ENCODE peak calls at places on chromosomes 4 and X, in five cellular contexts. R is astrocyte of the spinal cord, B is IMR-90, T is SK-N-SH, S is GM06990. W is an unnamed sample.

GRCh38 chrX:106730385-106730784 is 3.9 kb downstream of the RNF128 start:
- DNase-seq in R (no peak), B (peak; percentile 22), T (no peak), S (no peak), W (no peak)

GRCh38 chr4:87117051-87117729 is 103.2 kb downstream of the KLHL8 start:
- DNase-seq in R (no peak), B (no peak), T (no peak), S (no peak), W (no peak)

GRCh38 chrX:49163555-49164419 is 1.2 kb downstream of the MAGIX start:
- DNase-seq in R (peak; percentile 76), B (peak; percentile 73), T (peak; percentile 90), S (peak; percentile 87), W (peak; percentile 85)

GRCh38 chr4:87559090-87559837 is 30.1 kb upstream of the SPARCL1 start:
- DNase-seq in R (no peak), B (no peak), T (peak; percentile 40), S (peak; percentile 25), W (no peak)

GRCh38 chr4:11223261-11223660 is 205.4 kb downstream of the HS3ST1 start:
- DNase-seq in R (peak; percentile 15), B (no peak), T (no peak), S (no peak), W (no peak)

GRCh38 chrX:44082829-44083228 is 109.6 kb upstream of the NDP start:
- DNase-seq in R (no peak), B (no peak), T (no peak), S (no peak), W (no peak)

GRCh38 chrX:136199365-136199764 is 51.8 kb downstream of the MAP7D3 start:
- DNase-seq in R (no peak), B (peak; percentile 69), T (no peak), S (no peak), W (no peak)

GRCh38 chr4:184838249-184839074 is 12.7 kb upstream of the ACSL1 start:
- DNase-seq in R (no peak), B (peak; percentile 34), T (no peak), S (no peak), W (no peak)

GRCh38 chr4:122796801-122797404 is 29.7 kb upstream of the FGF2 start:
- DNase-seq in R (no peak), B (peak; percentile 28), T (no peak), S (no peak), W (no peak)

GRCh38 chr4:4490041-4490440 is 51.8 kb downstream of the STX18 start:
- DNase-seq in R (peak; percentile 36), B (peak; percentile 39), T (no peak), S (no peak), W (peak; percentile 47)

GRCh38 chrX:144616317-144616716 is 631.0 kb upstream of the SPANXN1 start:
- DNase-seq in R (peak; percentile 26), B (no peak), T (no peak), S (no peak), W (no peak)

GRCh38 chrX:117996408-117996807 is 120.2 kb downstream of the KLHL13 start:
- DNase-seq in R (no peak), B (no peak), T (no peak), S (no peak), W (no peak)

GRCh38 chrX:115344885-115345653 is 55.6 kb downstream of the LUZP4 start:
- DNase-seq in R (peak; percentile 96), B (peak; percentile 95), T (peak; percentile 58), S (no peak), W (peak; percentile 97)

GRCh38 chrX:120358687-120359086 is 3.2 kb upstream of the ATP1B4 start:
- DNase-seq in R (peak; percentile 11), B (no peak), T (no peak), S (no peak), W (no peak)

GRCh38 chrX:13463608-13464007 is 105.8 kb upstream of the EGFL6 start:
- DNase-seq in R (peak; percentile 80), B (peak; percentile 98), T (no peak), S (peak; percentile 8), W (peak; percentile 90)

GRCh38 chrX:133776072-133776471 is 209.3 kb downstream of the GPC3 start:
- DNase-seq in R (no peak), B (no peak), T (peak; percentile 31), S (no peak), W (no peak)

GRCh38 chrX:151973262-151973661 is 1.2 kb downstream of the GABRE start:
- DNase-seq in R (no peak), B (no peak), T (no peak), S (no peak), W (no peak)

GRCh38 chr4:79979785-79980437 is 93.1 kb downstream of the ANTXR2 start:
- DNase-seq in R (no peak), B (no peak), T (no peak), S (no peak), W (no peak)

GRCh38 chr4:20159516-20159915 is 92.2 kb upstream of the SLIT2 start:
- DNase-seq in R (no peak), B (no peak), T (no peak), S (no peak), W (no peak)

GRCh38 chr4:98516042-98516440 is 142.4 kb downstream of the TSPAN5 start:
- DNase-seq in R (peak; percentile 88), B (peak; percentile 90), T (no peak), S (no peak), W (peak; percentile 88)

GRCh38 chr4:40557741-40558140 is 71.9 kb downstream of the RBM47 start:
- DNase-seq in R (no peak), B (no peak), T (no peak), S (no peak), W (peak; percentile 48)

GRCh38 chr4:40562681-40563080 is 67.0 kb downstream of the RBM47 start:
- DNase-seq in R (no peak), B (no peak), T (no peak), S (no peak), W (no peak)

GRCh38 chr4:40563401-40563800 is 66.3 kb downstream of the RBM47 start:
- DNase-seq in R (no peak), B (no peak), T (no peak), S (no peak), W (no peak)

GRCh38 chr4:40562208-40562607 is 67.5 kb downstream of the RBM47 start:
- DNase-seq in R (no peak), B (no peak), T (no peak), S (no peak), W (no peak)

DNA sequence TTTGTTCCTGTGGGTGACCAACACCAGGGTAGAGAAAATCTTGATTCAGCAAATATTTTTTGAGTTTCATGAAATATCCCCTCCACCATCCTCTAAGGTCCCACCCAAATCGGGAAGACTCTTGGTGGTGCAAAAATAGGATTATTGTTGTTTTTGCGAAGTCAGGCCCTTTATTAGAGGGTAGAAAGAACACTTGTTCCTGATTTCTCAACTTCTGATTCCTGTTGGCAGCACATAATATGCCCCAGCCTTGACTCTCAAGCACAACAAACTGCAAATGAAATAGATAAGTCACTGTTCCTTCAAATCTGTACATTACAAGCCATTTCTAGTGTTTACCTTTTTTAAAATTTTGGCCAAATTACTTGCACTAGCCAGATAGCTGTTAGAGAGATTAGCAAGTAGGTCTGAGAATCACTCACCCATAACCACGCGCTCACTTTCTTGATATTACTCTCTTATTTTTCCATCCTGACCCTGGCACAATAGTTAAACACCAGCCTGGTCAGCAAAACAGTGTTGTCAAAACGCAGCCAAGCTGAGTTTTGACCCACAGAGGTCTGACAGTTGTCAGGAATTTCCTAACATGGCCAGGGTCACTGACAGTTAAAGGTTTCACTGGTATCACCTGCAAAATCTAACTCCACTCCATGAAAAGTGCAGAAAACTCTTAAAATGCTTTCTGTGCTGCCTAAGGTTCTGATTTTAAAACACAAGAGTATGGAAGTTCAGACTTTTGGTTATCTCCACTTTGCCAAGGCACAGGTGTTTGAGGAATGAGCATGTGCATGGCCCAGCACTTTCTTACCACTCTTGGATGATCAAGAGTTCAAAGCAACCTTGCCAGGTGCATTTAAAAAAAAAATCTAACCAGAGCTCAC is 69.8 kb downstream of the RBM47 start:
- DNase-seq in R (no peak), B (no peak), T (no peak), S (peak; percentile 38), W (no peak)
- H3K4me3 ChIP-seq in R (no peak overlapping the region), B (no peak overlapping the region), T (no peak overlapping the region), S (no peak overlapping the region), W (no peak overlapping the region)

GRCh38 chr4:39936565-39937418 is 40.9 kb downstream of the PDS5A start:
- DNase-seq in R (no peak), B (no peak), T (no peak), S (no peak), W (no peak)

GRCh38 chr4:39933689-39934590 is 43.8 kb downstream of the PDS5A start:
- DNase-seq in R (peak; percentile 53), B (peak; percentile 69), T (no peak), S (no peak), W (peak; percentile 64)

GRCh38 chr4:39928538-39928937 is 49.2 kb downstream of the PDS5A start:
- DNase-seq in R (no peak), B (no peak), T (no peak), S (no peak), W (no peak)

GRCh38 chr4:39931441-39931901 is 46.2 kb downstream of the PDS5A start:
- DNase-seq in R (no peak), B (no peak), T (no peak), S (no peak), W (no peak)

DNA sequence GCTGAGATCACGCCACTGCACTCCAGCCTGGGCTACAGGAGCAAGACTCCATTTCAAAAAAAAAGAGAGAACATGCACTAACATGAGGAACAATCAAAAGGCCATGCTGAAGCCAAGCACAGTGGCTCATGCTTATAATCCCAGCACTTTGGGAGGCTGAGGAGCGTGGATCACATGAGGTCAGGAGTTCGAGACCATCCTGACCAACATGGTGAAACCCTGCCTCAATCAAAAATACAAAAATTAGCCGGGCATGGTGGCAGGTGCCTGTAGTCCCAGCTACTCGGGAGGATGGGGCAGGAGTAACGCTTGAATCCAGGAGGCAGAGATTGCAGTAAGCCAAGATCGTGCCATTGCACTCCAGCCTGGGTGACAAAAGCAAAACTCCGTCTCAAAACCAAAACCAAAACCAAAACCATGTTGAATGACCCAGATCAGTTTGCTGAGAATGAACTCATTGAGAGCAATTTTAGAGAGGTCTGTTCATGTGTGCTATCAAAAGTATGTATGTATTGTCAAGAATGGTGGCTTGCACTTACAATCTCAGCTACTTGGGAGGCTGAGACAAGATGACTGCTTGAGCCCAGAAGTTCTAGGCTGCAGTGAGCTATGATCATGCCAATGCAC is 44.8 kb downstream of the PDS5A start:
- DNase-seq in R (no peak), B (no peak), T (no peak), S (peak; percentile 20), W (no peak)
- H3K4me3 ChIP-seq in R (no peak overlapping the region), B (no peak overlapping the region), T (no peak overlapping the region), S (no peak overlapping the region), W (no peak overlapping the region)

DNA sequence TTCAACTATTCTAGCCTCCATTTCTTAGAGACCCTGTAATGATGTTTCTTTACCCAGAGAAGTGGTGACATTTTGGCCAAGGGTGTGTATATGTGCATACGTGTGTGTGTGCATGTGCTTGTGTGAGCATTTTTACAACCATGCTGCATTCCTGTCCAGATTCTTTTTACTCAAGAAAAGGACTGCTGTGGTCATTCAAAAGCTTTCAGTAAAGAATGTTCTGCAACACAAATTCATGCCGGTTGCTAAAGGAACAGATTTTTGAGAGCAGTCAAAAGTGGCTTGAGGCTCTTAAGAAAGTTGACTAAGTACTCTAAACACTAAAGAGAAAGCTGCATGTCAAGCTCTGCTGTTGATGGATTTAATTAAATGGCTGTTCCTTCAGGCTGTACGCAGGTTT is 65.0 kb upstream of the FMR1 start:
- DNase-seq in R (no peak), B (no peak), T (no peak), S (no peak), W (no peak)
- H3K4me3 ChIP-seq in R (no peak overlapping the region), B (no peak overlapping the region), T (no peak overlapping the region), S (no peak overlapping the region), W (no peak overlapping the region)

DNA sequence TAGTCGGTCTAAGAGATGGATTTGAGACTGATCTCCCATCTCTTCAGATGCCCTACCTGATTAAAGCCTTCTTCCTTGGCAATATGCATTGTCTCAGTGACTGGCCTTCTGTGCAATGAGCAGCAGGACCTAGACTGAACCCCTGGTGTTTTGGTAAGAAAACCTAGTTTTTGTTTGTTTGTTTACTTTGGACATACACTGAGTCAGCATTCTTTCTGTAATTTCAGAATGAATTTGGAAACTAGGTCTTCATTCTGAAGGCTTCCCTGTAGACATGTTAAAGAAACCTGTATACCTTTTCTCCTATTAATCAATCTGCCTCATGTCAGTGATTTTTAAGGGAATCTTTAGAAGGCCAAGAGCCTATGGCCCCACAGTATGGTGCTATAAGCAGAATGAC is 597.5 kb upstream of the HTR2C start:
- DNase-seq in R (no peak), B (no peak), T (no peak), S (no peak), W (no peak)
- H3K4me3 ChIP-seq in R (no peak overlapping the region), B (no peak overlapping the region), T (no peak overlapping the region), S (no peak overlapping the region), W (no peak overlapping the region)

W was measured in fibroblast of pulmonary artery.